ENCODE peak calls at places on chromosomes 4 and X, in four cellular contexts. P is activated CD4-positive, alpha-beta T cell treated with anti-CD3 and anti-CD28 coated beads for 24 hours; L is Right ventricle myocardium inferior; Y is NCI-H1105. I is an unnamed sample.

GRCh38 chrX:72258174-72258573 is 18.9 kb downstream of the RPS4X start:
- DNase-seq in L (no peak), P (no peak), Y (no peak), I (peak; percentile 52)

GRCh38 chr4:33111106-33111505 is 2390.9 kb downstream of the PCDH7 start:
- DNase-seq in P (no peak), Y (no peak), L (no peak), I (no peak)

GRCh38 chr4:88177981-88178632 is 19.7 kb upstream of the ABCG2 start:
- DNase-seq in Y (no peak), L (no peak), P (no peak), I (no peak)

GRCh38 chr4:185513489-185514181 is 21.7 kb downstream of the PDLIM3 start:
- DNase-seq in P (no peak), L (no peak), Y (no peak), I (no peak)

GRCh38 chr4:47664051-47664826 is 173.6 kb downstream of the CORIN start:
- DNase-seq in P (no peak), Y (no peak), L (no peak), I (no peak)

GRCh38 chrX:1493317-1493856 is 40.7 kb upstream of the ASMTL start:
- DNase-seq in P (no peak), Y (no peak), L (no peak), I (no peak)

GRCh38 chr4:73375328-73375741 is 28.8 kb upstream of the ALB start:
- DNase-seq in Y (no peak), L (no peak), P (no peak), I (no peak)

GRCh38 chr4:26242451-26242850 is 78.4 kb upstream of the RBPJ start:
- DNase-seq in Y (no peak), L (no peak), P (no peak), I (no peak)

GRCh38 chrX:48703642-48704481 is 7.3 kb downstream of the SUV39H1 start:
- DNase-seq in Y (no peak), L (no peak), P (no peak), I (no peak)

GRCh38 chrX:136215559-136215958 is 35.6 kb downstream of the MAP7D3 start:
- DNase-seq in Y (no peak), P (no peak), L (no peak), I (no peak)

GRCh38 chr4:80295841-80296240 is 29.4 kb downstream of the FGF5 start:
- DNase-seq in L (no peak), Y (no peak), P (no peak), I (no peak)

GRCh38 chrX:109691752-109692151 is 41.3 kb downstream of the ACSL4 start:
- DNase-seq in L (no peak), Y (no peak), P (no peak), I (no peak)

GRCh38 chr4:15755781-15756180 is 22.3 kb upstream of the CD38 start:
- DNase-seq in Y (no peak), L (no peak), P (no peak), I (no peak)

GRCh38 chrX:85992811-85993229 is 54.5 kb downstream of the CHM start:
- DNase-seq in L (no peak), Y (no peak), P (no peak), I (no peak)

GRCh38 chr4:3037957-3038451 is 36.3 kb downstream of the HTT-AS start:
- DNase-seq in L (peak; percentile 82), Y (peak; percentile 55), P (no peak), I (peak; percentile 73)

GRCh38 chr4:40325406-40326019 is 9.6 kb upstream of the CHRNA9 start:
- DNase-seq in Y (peak; percentile 18), P (no peak), L (no peak), I (peak; percentile 45)

GRCh38 chr4:165301833-165302232 is 25.6 kb upstream of the MSMO1 start:
- DNase-seq in L (no peak), P (no peak), Y (no peak), I (no peak)

GRCh38 chr4:10102981-10103330 is 13.6 kb downstream of the WDR1 start:
- DNase-seq in P (no peak), L (peak; percentile 15), Y (no peak), I (no peak)